ENCODE peak calls at places on chromosomes 7 and 10, in eight cellular contexts. T is GM04504; L is NCI-H1092; R is NCI-H1105 treated with DMSO at 0.1 percent for 48 hours; N is C1 segment of cervical spinal cord; U is psoas muscle; W is dorsolateral prefrontal cortex; F is activated CD4-positive, alpha-beta T cell treated with anti-CD3 and anti-CD28 coated beads, Interleukin-2, amount 10 ng/mL, durations not matched to agents 7 days and 5 days. Z is an unnamed sample.

GRCh38 chr7:1856161-1856965 is 186.3 kb downstream of the ELFN1 start:
- DNase-seq in T (no peak), L (no peak), R (no peak), N (no peak), U (peak), W (no peak), F (no peak), Z (no peak)

GRCh38 chr7:154480817-154481216 is 428.6 kb downstream of the DPP6 start:
- DNase-seq in T (no peak), L (peak), R (peak), N (no peak), U (no peak), W (no peak), F (no peak), Z (no peak)

GRCh38 chr7:130400120-130400572 is 19.9 kb downstream of the CPA1 start:
- DNase-seq in T (peak), L (no peak), R (no peak), N (no peak), U (no peak), W (no peak), F (no peak), Z (no peak)

GRCh38 chr7:45153238-45153637 is 4.4 kb upstream of the RAMP3 start:
- DNase-seq in T (no peak), L (no peak), R (no peak), N (no peak), U (peak), W (no peak), F (no peak), Z (no peak)

GRCh38 chr7:55523366-55523765 is 48.9 kb downstream of the VOPP1 start:
- DNase-seq in T (no peak), L (no peak), R (no peak), N (no peak), U (no peak), W (no peak), F (no peak), Z (no peak)

GRCh38 chr7:88787777-88788176 is 7.8 kb downstream of the TEX47 start:
- DNase-seq in T (no peak), L (no peak), R (no peak), N (no peak), U (no peak), W (no peak), F (no peak), Z (no peak)

GRCh38 chr10:62183857-62184805 is 84.5 kb downstream of the RTKN2 start:
- DNase-seq in T (no peak), L (no peak), R (no peak), N (no peak), U (no peak), W (no peak), F (peak), Z (no peak)

GRCh38 chr7:30778246-30779025 is 7.2 kb downstream of the MINDY4 start:
- DNase-seq in T (no peak), L (no peak), R (no peak), N (no peak), U (no peak), W (peak), F (no peak), Z (no peak)

GRCh38 chr7:87001214-87001613 is 58.2 kb downstream of the ELAPOR2 start:
- DNase-seq in T (peak), L (no peak), R (no peak), N (peak), U (no peak), W (no peak), F (no peak), Z (no peak)

GRCh38 chr7:137080516-137081203 is 212.2 kb downstream of the CHRM2 start:
- DNase-seq in T (no peak), L (no peak), R (no peak), N (no peak), U (no peak), W (peak), F (no peak), Z (no peak)

GRCh38 chr10:14329609-14330246 is 996 bp downstream of the FRMD4A start:
- DNase-seq in T (no peak), L (no peak), R (no peak), N (no peak), U (no peak), W (peak), F (no peak), Z (no peak)

GRCh38 chr7:100087055-100087750 is 1.6 kb upstream of the COPS6 start:
- DNase-seq in T (peak), L (no peak), R (no peak), N (no peak), U (no peak), W (no peak), F (no peak), Z (no peak)

GRCh38 chr7:151131622-151132293 is 35.7 kb downstream of the GBX1 start:
- DNase-seq in T (no peak), L (no peak), R (no peak), N (no peak), U (peak), W (peak), F (no peak), Z (no peak)